ENCODE peak calls at places on chromosomes 3 and 15, in ten cellular contexts. H is HL-60, L is AG10803, N is esophagus squamous epithelium, Y is SK-N-SH, U is NB4, Q is tibial nerve, X is fibroblast of lung, I is brain microvascular endothelial cell, A is upper lobe of left lung. Z is an unnamed sample.

GRCh38 chr3:197335428-197336132 is 37.2 kb upstream of the DLG1 start:
- DNase-seq in H (no peak), L (no peak), N (no peak), Y (no peak), U (peak; percentile 10), Q (no peak), X (peak; percentile 62), I (no peak), A (no peak), Z (no peak)

GRCh38 chr3:43086460-43087165 is 19.3 kb downstream of the POMGNT2 start:
- DNase-seq in H (no peak), L (peak; percentile 1), N (no peak), Y (no peak), U (no peak), Q (no peak), X (peak; percentile 21), I (no peak), A (no peak), Z (no peak)

GRCh38 chr15:63104727-63105126 is 16.9 kb upstream of the LACTB start:
- DNase-seq in H (no peak), L (peak; percentile 79), N (no peak), Y (no peak), U (peak; percentile 69), Q (no peak), X (peak; percentile 52), I (no peak), A (no peak), Z (no peak)

GRCh38 chr15:74265046-74265639 is 29.0 kb downstream of the CCDC33 start:
- DNase-seq in H (no peak), L (peak; percentile 7), N (no peak), Y (no peak), U (peak; percentile 50), Q (no peak), X (peak; percentile 30), I (no peak), A (no peak), Z (peak; percentile 26)

GRCh38 chr15:89196994-89197393 is 24.4 kb downstream of the RLBP1 start:
- DNase-seq in H (no peak), L (no peak), N (no peak), Y (no peak), U (no peak), Q (no peak), X (no peak), I (no peak), A (no peak), Z (no peak)

GRCh38 chr15:84981711-84982300 is at the start of gene PDE8A:
- DNase-seq in H (peak; percentile 15), L (peak; percentile 54), N (no peak), Y (peak; percentile 78), U (peak; percentile 69), Q (no peak), X (peak; percentile 60), I (no peak), A (peak; percentile 44), Z (peak; percentile 77)

GRCh38 chr3:27752926-27753325 is 30.8 kb upstream of the EOMES start:
- DNase-seq in H (no peak), L (no peak), N (no peak), Y (no peak), U (no peak), Q (no peak), X (no peak), I (no peak), A (no peak), Z (peak; percentile 38)

GRCh38 chr3:185788292-185788691 is 36.5 kb downstream of the IGF2BP2 start:
- DNase-seq in H (no peak), L (no peak), N (no peak), Y (no peak), U (no peak), Q (no peak), X (no peak), I (no peak), A (no peak), Z (no peak)

GRCh38 chr15:87755226-87755625 is 501.3 kb downstream of the NTRK3 start:
- DNase-seq in H (no peak), L (no peak), N (no peak), Y (no peak), U (no peak), Q (no peak), X (no peak), I (no peak), A (no peak), Z (no peak)

GRCh38 chr15:65287515-65287845 is 797 bp upstream of the PARP16 start:
- DNase-seq in H (no peak), L (no peak), N (no peak), Y (no peak), U (peak; percentile 29), Q (no peak), X (no peak), I (no peak), A (no peak), Z (peak; percentile 25)

DNA sequence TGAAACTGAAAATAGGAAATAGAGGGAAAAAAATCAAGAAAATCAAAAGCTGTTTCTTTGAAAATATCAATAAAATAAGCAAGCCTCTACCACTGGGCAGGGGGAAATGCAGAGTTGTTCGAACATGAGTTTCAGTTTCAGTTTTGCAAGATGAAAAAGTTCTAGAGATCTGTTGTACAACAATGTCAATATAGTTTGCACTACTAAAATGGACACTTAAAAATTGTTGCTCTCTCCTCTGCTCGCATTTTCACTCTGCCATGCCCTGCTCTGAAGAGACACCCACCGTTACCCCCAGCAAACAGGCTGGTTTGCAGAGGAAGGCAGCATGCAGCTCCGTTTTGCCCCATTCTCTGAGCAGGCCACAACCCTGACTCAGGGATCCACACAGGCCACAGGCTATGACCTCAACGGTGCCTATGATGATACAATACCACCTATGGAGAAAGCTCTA is 64.5 kb downstream of the ZNF148 start:
- DNase-seq in H (peak; percentile 25), L (no peak), N (no peak), Y (no peak), U (peak; percentile 86), Q (no peak), X (no peak), I (no peak), A (peak; percentile 38), Z (peak; percentile 13)
- H3K4me3 ChIP-seq in H (peak overlapping the region; percentile 39), L (no peak overlapping the region), N (no peak overlapping the region), Y (no peak overlapping the region), U (peak overlapping the region; percentile 66), Q (no peak overlapping the region), X (no peak overlapping the region), I (no peak overlapping the region), A (peak overlapping the region; percentile 22), Z (no peak overlapping the region)

GRCh38 chr3:15819043-15819442 is 21.3 kb upstream of the ANKRD28 start:
- DNase-seq in H (no peak), L (no peak), N (no peak), Y (no peak), U (no peak), Q (no peak), X (no peak), I (no peak), A (no peak), Z (no peak)

GRCh38 chr3:15819576-15819975 is 21.8 kb upstream of the ANKRD28 start:
- DNase-seq in H (no peak), L (peak; percentile 56), N (no peak), Y (no peak), U (no peak), Q (no peak), X (no peak), I (no peak), A (no peak), Z (no peak)

GRCh38 chr3:15812183-15812582 is 14.4 kb upstream of the ANKRD28 start:
- DNase-seq in H (no peak), L (peak; percentile 38), N (no peak), Y (peak; percentile 21), U (peak; percentile 41), Q (no peak), X (no peak), I (no peak), A (no peak), Z (peak; percentile 53)

GRCh38 chr3:15810702-15811101 is 12.9 kb upstream of the ANKRD28 start:
- DNase-seq in H (no peak), L (no peak), N (no peak), Y (no peak), U (no peak), Q (no peak), X (no peak), I (no peak), A (no peak), Z (peak; percentile 56)

GRCh38 chr3:15815696-15816095 is 17.9 kb upstream of the ANKRD28 start:
- DNase-seq in H (no peak), L (peak; percentile 80), N (no peak), Y (peak; percentile 9), U (peak; percentile 47), Q (no peak), X (peak; percentile 74), I (no peak), A (no peak), Z (peak; percentile 56)
- TF ChIP-seq CTCF in H (no peak), L (peak; percentile 55), N (no peak), Y (peak; percentile 72), U (no peak), Q (peak; percentile 65), X (peak; percentile 27), I (no peak), A (peak; percentile 31), Z (peak; percentile 9)

DNA sequence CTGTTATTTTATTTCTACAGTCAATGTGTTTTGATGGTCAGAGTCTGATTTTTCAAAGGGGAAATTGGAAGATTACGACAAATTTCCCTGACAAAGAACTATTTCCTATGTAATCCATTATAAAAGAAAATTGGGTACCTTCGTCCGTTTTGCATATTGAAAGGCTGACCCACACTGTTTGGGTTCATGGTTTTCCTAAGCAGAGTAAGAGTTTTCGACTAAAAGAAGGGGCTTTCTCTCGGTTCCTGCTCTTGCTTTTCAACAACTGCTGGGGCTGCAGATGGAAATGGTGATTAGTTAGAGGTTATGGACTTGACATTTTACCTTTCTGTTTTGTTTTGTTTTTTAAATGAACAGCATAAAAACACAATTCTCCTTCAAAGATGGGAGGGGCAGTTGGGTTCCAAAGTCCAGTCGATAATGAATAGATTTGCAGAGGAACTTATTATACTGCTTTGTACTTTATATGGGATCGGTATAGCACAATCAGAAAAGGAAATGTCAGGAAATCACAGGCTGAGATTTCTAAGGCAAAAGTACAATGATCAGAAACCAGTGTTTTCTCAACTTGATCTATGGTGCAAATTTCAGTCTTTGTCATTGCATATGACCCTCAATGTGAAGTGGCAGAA is 1.0 kb downstream of the KCNMB2 start:
- DNase-seq in H (no peak), L (no peak), N (no peak), Y (no peak), U (no peak), Q (no peak), X (no peak), I (no peak), A (no peak), Z (peak; percentile 43)
- H3K4me3 ChIP-seq in H (no peak overlapping the region), L (no peak overlapping the region), N (no peak overlapping the region), Y (no peak overlapping the region), U (no peak overlapping the region), Q (peak overlapping the region; percentile 36), X (peak overlapping the region; percentile 17), I (peak overlapping the region; percentile 49), A (peak overlapping the region; percentile 20), Z (peak overlapping the region; percentile 60)

GRCh38 chr3:14450506-14450905 is 48.1 kb downstream of the SLC6A6 start:
- DNase-seq in H (no peak), L (no peak), N (no peak), Y (no peak), U (no peak), Q (no peak), X (no peak), I (no peak), A (no peak), Z (no peak)
- TF ChIP-seq CTCF in H (no peak), L (no peak), N (no peak), Y (no peak), U (no peak), Q (no peak), X (no peak), I (no peak), A (no peak), Z (no peak)

GRCh38 chr3:192223815-192224214 is 503.5 kb downstream of the FGF12 start:
- DNase-seq in H (no peak), L (no peak), N (no peak), Y (no peak), U (no peak), Q (no peak), X (no peak), I (no peak), A (no peak), Z (no peak)
- H3K4me3 ChIP-seq in H (no peak overlapping the region), L (no peak overlapping the region), N (no peak overlapping the region), Y (no peak overlapping the region), U (no peak overlapping the region), Q (no peak overlapping the region), X (no peak overlapping the region), I (no peak overlapping the region), A (no peak overlapping the region), Z (no peak overlapping the region)

Z was measured in GM12865.